ENCODE peak calls at places on chromosomes 7 and 10, in six cellular contexts. W is A673, D is GM18507, K is T-helper 2 cell, V is left lobe of liver, H is body of pancreas. T is an unnamed sample.

GRCh38 chr10:14838582-14839304 is 637 bp downstream of the HSPA14 start:
- DNase-seq in W (peak), D (peak), K (no peak), V (peak), H (peak), T (peak)

GRCh38 chr7:103870664-103871063 is 118.8 kb downstream of the RELN start:
- DNase-seq in W (no peak), D (no peak), K (no peak), V (no peak), H (no peak), T (no peak)

GRCh38 chr10:108789911-108790310 is 1133.4 kb downstream of the XPNPEP1 start:
- DNase-seq in W (peak), D (no peak), K (no peak), V (no peak), H (no peak), T (no peak)

GRCh38 chr10:5283305-5284158 is 81.2 kb upstream of the UCN3 start:
- DNase-seq in W (peak), D (no peak), K (peak), V (peak), H (peak), T (peak)

GRCh38 chr7:116209561-116210070 is 723 bp upstream of the TES start:
- DNase-seq in W (no peak), D (no peak), K (no peak), V (no peak), H (no peak), T (no peak)

GRCh38 chr7:100891555-100891954 is 2.0 kb upstream of the UFSP1 start:
- DNase-seq in W (no peak), D (no peak), K (no peak), V (no peak), H (no peak), T (no peak)

GRCh38 chr10:118301211-118301610 is 40.9 kb downstream of the FAM204A start:
- DNase-seq in W (no peak), D (no peak), K (no peak), V (no peak), H (no peak), T (no peak)

GRCh38 chr10:17147884-17148494 is 18.4 kb upstream of the CUBN start:
- DNase-seq in W (peak), D (no peak), K (no peak), V (no peak), H (no peak), T (no peak)

GRCh38 chr10:50294582-50294981 is 43.3 kb upstream of the ASAH2 start:
- DNase-seq in W (no peak), D (no peak), K (no peak), V (no peak), H (no peak), T (no peak)

GRCh38 chr7:107660381-107661080 is at the start of gene SLC26A4:
- DNase-seq in W (no peak), D (no peak), K (peak), V (no peak), H (peak), T (peak)

GRCh38 chr10:133143546-133143945 is 16.5 kb upstream of the KNDC1 start:
- DNase-seq in W (no peak), D (no peak), K (no peak), V (no peak), H (no peak), T (no peak)

GRCh38 chr7:112272921-112273561 is 66.5 kb downstream of the ZNF277 start:
- DNase-seq in W (no peak), D (no peak), K (no peak), V (no peak), H (peak), T (no peak)

GRCh38 chr10:28806481-28806880 is 129.2 kb downstream of the BAMBI start:
- DNase-seq in W (no peak), D (no peak), K (no peak), V (no peak), H (no peak), T (no peak)

GRCh38 chr10:86170255-86171153 is 196.1 kb downstream of the GRID1 start:
- DNase-seq in W (no peak), D (no peak), K (no peak), V (no peak), H (no peak), T (no peak)

GRCh38 chr10:71757450-71757918 is 15.8 kb downstream of the VSIR start:
- DNase-seq in W (no peak), D (no peak), K (no peak), V (no peak), H (no peak), T (peak)

GRCh38 chr7:142168746-142169145 is 57.2 kb downstream of the MGAM2 start:
- DNase-seq in W (no peak), D (no peak), K (no peak), V (no peak), H (no peak), T (peak)

GRCh38 chr7:115593111-115593510 is 437.5 kb downstream of the TFEC start:
- DNase-seq in W (no peak), D (no peak), K (no peak), V (no peak), H (no peak), T (no peak)

GRCh38 chr10:90398551-90398950 is 459.3 kb downstream of the HTR7 start:
- DNase-seq in W (no peak), D (no peak), K (no peak), V (no peak), H (no peak), T (no peak)